ENCODE peak calls at places on chromosomes 2 and 18, in five cellular contexts. U is A549, E is K562, Z is SK-N-SH, M is HepG2. J is an unnamed sample.

GRCh38 chr2:210626849-210627248 is 70.5 kb downstream of the CPS1 start:
- DNase-seq in U (no peak), E (no peak), Z (no peak), M (peak), J (no peak)

GRCh38 chr18:74360852-74361640 is 45.4 kb downstream of the C18orf63 start:
- DNase-seq in U (no peak), E (peak), Z (no peak), M (no peak), J (no peak)

GRCh38 chr2:238176565-238176964 is 17.8 kb downstream of the ERFE start:
- DNase-seq in U (no peak), E (no peak), Z (no peak), M (no peak), J (no peak)

GRCh38 chr18:22167471-22168151 is 1.8 kb upstream of the GATA6 start:
- DNase-seq in U (peak), E (no peak), Z (peak), M (no peak), J (no peak)

GRCh38 chr18:48923746-48924580 is 26.8 kb downstream of the SMAD7 start:
- DNase-seq in U (no peak), E (no peak), Z (no peak), M (no peak), J (no peak)

GRCh38 chr2:39942970-39943369 is 163.9 kb upstream of the THUMPD2 start:
- DNase-seq in U (no peak), E (no peak), Z (no peak), M (no peak), J (no peak)

GRCh38 chr2:190050001-190050400 is 12.5 kb downstream of the MSTN start:
- DNase-seq in U (no peak), E (no peak), Z (no peak), M (no peak), J (no peak)

GRCh38 chr18:63604791-63605567 is 17.8 kb downstream of the SERPINB13 start:
- DNase-seq in U (peak), E (no peak), Z (no peak), M (no peak), J (no peak)

GRCh38 chr18:69161383-69162028 is 239.2 kb upstream of the DOK6 start:
- DNase-seq in U (peak), E (peak), Z (no peak), M (peak), J (no peak)

GRCh38 chr2:9160732-9161131 is 45.9 kb upstream of the ASAP2 start:
- DNase-seq in U (no peak), E (no peak), Z (no peak), M (no peak), J (no peak)

GRCh38 chr2:102041351-102041750 is 49.6 kb downstream of the IL1R2 start:
- DNase-seq in U (no peak), E (no peak), Z (no peak), M (peak), J (no peak)

GRCh38 chr18:8656226-8656625 is 47.0 kb downstream of the RAB12 start:
- DNase-seq in U (no peak), E (no peak), Z (no peak), M (no peak), J (no peak)

GRCh38 chr2:130300970-130301348 is 41.7 kb upstream of the IMP4 start:
- DNase-seq in U (no peak), E (no peak), Z (no peak), M (no peak), J (no peak)

GRCh38 chr2:130304726-130305125 is 38.0 kb upstream of the IMP4 start:
- DNase-seq in U (no peak), E (no peak), Z (no peak), M (no peak), J (no peak)

GRCh38 chr2:130300258-130300969 is 42.3 kb upstream of the IMP4 start:
- DNase-seq in U (no peak), E (no peak), Z (no peak), M (no peak), J (no peak)

GRCh38 chr2:130303142-130303541 is 39.6 kb upstream of the IMP4 start:
- DNase-seq in U (no peak), E (no peak), Z (no peak), M (no peak), J (peak)

GRCh38 chr2:130302164-130302886 is 40.4 kb upstream of the IMP4 start:
- DNase-seq in U (no peak), E (no peak), Z (no peak), M (no peak), J (no peak)
- TF ChIP-seq CHD2 in U (no peak), E (no peak), Z (no peak), M (no peak), J (no peak)

GRCh38 chr2:18684202-18685040 is 95.1 kb upstream of the NT5C1B start:
- DNase-seq in U (no peak), E (no peak), Z (no peak), M (no peak), J (no peak)
- TF ChIP-seq SMC3 in U (no peak), E (no peak), Z (no peak), M (no peak), J (no peak)

GRCh38 chr18:45775241-45775676 is 50.2 kb upstream of the SIGLEC15 start:
- DNase-seq in U (peak), E (peak), Z (peak), M (no peak), J (no peak)
- TF ChIP-seq CHD2 in U (no peak), E (no peak), Z (no peak), M (no peak), J (no peak)

GRCh38 chr2:263022-263738 is 652 bp downstream of the SH3YL1 start:
- DNase-seq in U (no peak), E (no peak), Z (no peak), M (no peak), J (no peak)

GRCh38 chr2:260507-261161 is 3.2 kb downstream of the SH3YL1 start:
- DNase-seq in U (no peak), E (no peak), Z (no peak), M (peak), J (no peak)

GRCh38 chr2:264493-265468 is at the start of gene ACP1:
- DNase-seq in U (peak), E (peak), Z (peak), M (peak), J (peak)

GRCh38 chr2:262117-262516 is 1.7 kb downstream of the SH3YL1 start:
- DNase-seq in U (no peak), E (no peak), Z (no peak), M (peak), J (no peak)

GRCh38 chr2:263774-264492 is at the start of gene SH3YL1:
- DNase-seq in U (peak), E (no peak), Z (peak), M (no peak), J (no peak)
- TF ChIP-seq SMC3 in U (no peak), E (no peak), Z (no peak), M (no peak), J (no peak)

GRCh38 chr18:11121426-11121825 is 27.9 kb downstream of the PIEZO2 start:
- DNase-seq in U (peak), E (no peak), Z (no peak), M (peak), J (no peak)

GRCh38 chr18:11118051-11118450 is 31.3 kb downstream of the PIEZO2 start:
- DNase-seq in U (no peak), E (no peak), Z (no peak), M (peak), J (no peak)

GRCh38 chr18:11119550-11119949 is 29.8 kb downstream of the PIEZO2 start:
- DNase-seq in U (no peak), E (no peak), Z (no peak), M (peak), J (no peak)

GRCh38 chr18:11124054-11124453 is 25.3 kb downstream of the PIEZO2 start:
- DNase-seq in U (no peak), E (no peak), Z (no peak), M (peak), J (no peak)

GRCh38 chr18:11119962-11120361 is 29.4 kb downstream of the PIEZO2 start:
- DNase-seq in U (peak), E (no peak), Z (no peak), M (peak), J (no peak)
- TF ChIP-seq CHD2 in U (no peak), E (no peak), Z (no peak), M (no peak), J (no peak)

GRCh38 chr2:230130668-230131364 is 62.1 kb upstream of the SLC16A14 start:
- DNase-seq in U (peak), E (peak), Z (no peak), M (peak), J (no peak)
- TF ChIP-seq SMC3 in U (no peak), E (no peak), Z (no peak), M (no peak), J (no peak)

GRCh38 chr2:26541401-26542193 is 63.7 kb upstream of the OTOF start:
- DNase-seq in U (no peak), E (no peak), Z (no peak), M (no peak), J (no peak)
- TF ChIP-seq CHD2 in U (no peak), E (no peak), Z (no peak), M (no peak), J (no peak)

GRCh38 chr18:79738041-79738461 is 58.4 kb downstream of the CTDP1 start:
- DNase-seq in U (no peak), E (no peak), Z (no peak), M (no peak), J (no peak)
- TF ChIP-seq SMC3 in U (no peak), E (no peak), Z (no peak), M (no peak), J (no peak)

DNA sequence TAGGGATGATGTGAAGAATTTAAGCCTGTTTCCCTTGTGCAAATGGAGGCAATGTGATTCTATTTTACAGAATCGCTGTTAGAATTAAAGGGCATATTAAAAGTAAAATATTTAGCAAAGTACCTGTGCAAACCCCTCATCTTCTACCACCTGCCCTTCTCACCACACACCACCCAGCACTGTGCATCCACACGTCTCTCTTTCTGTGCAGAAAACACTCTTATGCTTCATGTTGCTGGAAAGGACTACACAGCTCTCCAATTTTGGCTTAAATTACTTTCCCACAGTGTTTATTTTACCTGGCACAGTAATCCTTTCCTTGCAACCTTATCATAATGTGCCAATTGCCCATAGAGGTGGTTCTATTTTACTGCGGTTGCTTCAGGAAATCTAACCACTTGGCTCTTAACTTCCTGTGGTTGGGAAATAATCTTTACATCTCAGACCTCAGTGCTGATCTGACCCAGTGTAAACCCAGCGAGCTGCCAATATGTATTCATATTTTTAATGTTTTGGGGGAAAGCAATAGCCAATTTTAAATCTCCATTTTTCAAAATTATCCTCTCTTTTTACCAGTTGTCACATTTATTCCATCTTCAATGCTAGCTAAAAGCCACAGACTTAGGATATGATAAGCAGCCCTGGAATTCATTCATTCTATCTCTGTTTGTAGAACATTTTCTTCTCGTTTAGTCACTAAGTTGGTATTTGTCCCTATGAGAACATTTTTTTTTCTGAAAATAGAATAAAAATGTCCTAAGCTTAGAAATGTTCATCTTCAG is 250.9 kb downstream of the DSEL start:
- DNase-seq in U (no peak), E (no peak), Z (no peak), M (no peak), J (no peak)
- TF ChIP-seq CHD2 in U (no peak), E (no peak), Z (no peak), M (no peak), J (no peak)